ENCODE peak calls at places on chromosomes 5 and 9, in ten cellular contexts. Y is cardiac muscle cell, G is mammary epithelial cell, U is stomach, P is AG10803, R is colonic mucosa, H is IMR-90, C is psoas muscle, X is A549, Q is NB4. L is an unnamed sample.

GRCh38 chr9:131589124-131589711 is 43.9 kb downstream of the PRRT1B start:
- DNase-seq in Y (no peak), G (no peak), U (no peak), P (no peak), R (no peak), H (no peak), C (peak), X (no peak), Q (no peak), L (no peak)

GRCh38 chr5:138482645-138483044 is 17.4 kb downstream of the EGR1 start:
- DNase-seq in Y (no peak), G (no peak), U (no peak), P (no peak), R (no peak), H (no peak), C (no peak), X (no peak), Q (no peak), L (no peak)

GRCh38 chr5:170105643-170106611 is at the start of gene FOXI1:
- DNase-seq in Y (no peak), G (no peak), U (no peak), P (no peak), R (no peak), H (no peak), C (no peak), X (no peak), Q (no peak), L (no peak)

GRCh38 chr9:97812247-97812543 is 40.8 kb upstream of the FOXE1 start:
- DNase-seq in Y (no peak), G (no peak), U (no peak), P (no peak), R (no peak), H (no peak), C (no peak), X (no peak), Q (no peak), L (no peak)

GRCh38 chr9:119533509-119533908 is 164.3 kb upstream of the BRINP1 start:
- DNase-seq in Y (peak), G (no peak), U (no peak), P (no peak), R (no peak), H (no peak), C (no peak), X (no peak), Q (no peak), L (no peak)

GRCh38 chr5:178940569-178941360 is at the start of gene ZNF454:
- DNase-seq in Y (peak), G (no peak), U (peak), P (peak), R (peak), H (peak), C (peak), X (no peak), Q (no peak), L (peak)

GRCh38 chr5:35477321-35477720 is 140.3 kb upstream of the SPEF2 start:
- DNase-seq in Y (no peak), G (no peak), U (no peak), P (no peak), R (no peak), H (no peak), C (no peak), X (no peak), Q (no peak), L (no peak)

GRCh38 chr5:59116231-59116900 is 533.5 kb downstream of the RAB3C start:
- DNase-seq in Y (peak), G (peak), U (no peak), P (no peak), R (no peak), H (peak), C (no peak), X (peak), Q (no peak), L (no peak)

GRCh38 chr9:83147487-83148149 is 84.7 kb upstream of the RASEF start:
- DNase-seq in Y (no peak), G (no peak), U (no peak), P (no peak), R (no peak), H (no peak), C (no peak), X (no peak), Q (no peak), L (no peak)

GRCh38 chr5:150286820-150287219 is 2.8 kb downstream of the CAMK2A start:
- DNase-seq in Y (peak), G (no peak), U (no peak), P (no peak), R (no peak), H (no peak), C (no peak), X (peak), Q (peak), L (no peak)
- TF ChIP-seq CTCF in Y (peak), G (peak), U (peak), P (no peak), R (peak), H (peak), C (peak), X (peak), Q (peak), L (peak)

DNA sequence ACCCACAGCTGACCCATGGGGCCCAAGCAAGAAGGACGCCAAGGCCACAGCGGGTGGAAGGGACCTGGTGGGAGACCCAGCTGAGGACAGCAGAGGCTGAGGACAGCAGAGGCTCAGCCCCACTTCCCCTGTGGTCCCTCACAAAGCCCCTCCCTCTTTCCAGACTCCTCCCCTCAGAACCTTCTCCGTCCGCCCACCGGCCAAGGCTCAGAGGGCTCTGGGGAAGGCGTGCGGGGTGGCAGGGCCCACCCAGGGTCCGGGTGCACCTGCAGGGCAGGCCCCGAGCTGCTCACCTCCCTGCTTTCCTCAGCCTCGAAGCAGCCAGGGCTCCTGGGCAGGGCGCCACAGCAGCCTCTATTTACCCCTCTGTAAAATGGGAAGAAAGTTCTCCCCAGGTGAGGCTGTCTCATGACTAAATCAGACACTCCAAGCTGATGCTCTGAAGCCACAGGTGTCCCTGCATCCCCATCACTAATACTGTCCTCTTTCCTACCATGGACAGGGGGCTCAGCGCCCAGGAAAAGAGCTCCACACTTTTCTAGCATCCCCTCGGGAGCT is 137.9 kb upstream of the PPP1R26 start:
- DNase-seq in Y (no peak), G (no peak), U (no peak), P (no peak), R (no peak), H (no peak), C (no peak), X (no peak), Q (no peak), L (no peak)
- H3K4me3 ChIP-seq in Y (no peak), G (no peak), U (no peak), P (no peak), R (no peak), H (no peak), C (no peak), X (no peak), Q (no peak), L (no peak)

DNA sequence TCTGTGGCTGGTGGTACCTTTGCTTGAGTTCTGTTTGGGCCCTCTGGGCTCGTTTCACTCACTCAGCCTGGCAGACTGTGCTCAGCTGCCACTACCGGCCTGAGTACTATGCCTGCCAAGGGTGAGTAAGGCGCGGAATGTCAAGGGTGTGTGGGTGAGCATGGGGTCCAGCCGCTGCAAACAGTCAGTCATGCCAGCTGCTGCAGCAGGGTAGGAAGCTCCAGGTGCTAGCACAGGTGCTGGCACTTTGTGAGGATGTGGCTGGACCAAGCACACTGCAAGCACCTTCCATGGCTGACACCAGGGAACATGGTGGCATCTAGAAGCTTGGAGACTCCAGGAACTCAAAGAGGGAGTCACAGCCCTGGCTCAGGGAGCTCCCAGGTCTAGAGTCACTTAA is 368.6 kb upstream of the ACO1 start:
- DNase-seq in Y (no peak), G (no peak), U (no peak), P (no peak), R (no peak), H (no peak), C (no peak), X (no peak), Q (no peak), L (no peak)
- TF ChIP-seq CTCF in Y (no peak), G (no peak), U (no peak), P (no peak), R (no peak), H (no peak), C (no peak), X (no peak), Q (no peak), L (no peak)

GRCh38 chr9:34522971-34523797 is at the start of gene ENHO:
- DNase-seq in Y (peak), G (peak), U (peak), P (peak), R (peak), H (peak), C (peak), X (peak), Q (peak), L (peak)
- H3K4me3 ChIP-seq in Y (peak), G (peak), U (peak), P (peak), R (peak), H (peak), C (peak), X (peak), Q (peak), L (peak)

DNA sequence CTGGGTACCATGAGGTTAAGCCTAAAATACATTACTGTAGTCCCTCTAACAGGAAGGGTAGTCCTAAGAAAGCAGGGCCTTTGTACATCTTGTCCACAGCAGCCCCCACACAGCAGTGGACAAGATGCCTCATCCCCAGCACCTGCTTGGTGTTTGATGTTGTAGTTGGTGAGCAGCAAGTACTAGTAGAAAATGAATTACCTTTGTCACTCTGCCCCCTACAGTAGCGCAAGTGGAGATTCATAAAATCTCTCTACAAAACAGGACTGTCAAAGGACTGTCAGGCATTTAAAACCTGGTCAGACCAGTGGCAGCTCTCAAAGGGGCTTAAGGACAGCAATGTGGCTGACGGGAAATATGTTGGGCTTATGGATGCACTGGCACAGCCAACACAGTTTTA is 122.5 kb downstream of the TMEM174 start:
- DNase-seq in Y (no peak), G (no peak), U (no peak), P (no peak), R (no peak), H (no peak), C (no peak), X (peak), Q (no peak), L (no peak)
- TF ChIP-seq CTCF in Y (no peak), G (peak), U (no peak), P (peak), R (no peak), H (no peak), C (peak), X (no peak), Q (no peak), L (peak)

DNA sequence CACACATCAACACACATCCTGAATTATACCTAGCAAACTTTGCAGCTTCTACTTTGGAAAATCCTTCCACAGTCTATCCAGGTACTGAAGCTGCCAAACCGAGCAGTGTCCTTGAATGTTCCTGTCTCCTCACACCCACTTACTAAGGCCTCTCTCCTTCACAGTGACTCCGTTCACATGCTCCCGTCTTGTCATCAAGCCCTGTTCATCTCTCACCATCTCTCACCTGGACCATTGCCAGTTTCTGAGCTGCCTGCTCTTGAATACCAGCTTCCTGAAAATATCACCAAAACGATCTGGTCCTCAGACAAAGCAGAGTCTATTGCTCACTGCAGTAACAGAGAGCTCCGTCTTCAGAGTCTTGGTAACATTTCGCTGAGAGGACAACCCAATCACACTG is 57.4 kb downstream of the GCNT1 start:
- DNase-seq in Y (peak), G (peak), U (no peak), P (no peak), R (no peak), H (peak), C (no peak), X (no peak), Q (no peak), L (no peak)
- H3K4me3 ChIP-seq in Y (no peak), G (no peak), U (no peak), P (no peak), R (no peak), H (no peak), C (no peak), X (no peak), Q (no peak), L (no peak)

DNA sequence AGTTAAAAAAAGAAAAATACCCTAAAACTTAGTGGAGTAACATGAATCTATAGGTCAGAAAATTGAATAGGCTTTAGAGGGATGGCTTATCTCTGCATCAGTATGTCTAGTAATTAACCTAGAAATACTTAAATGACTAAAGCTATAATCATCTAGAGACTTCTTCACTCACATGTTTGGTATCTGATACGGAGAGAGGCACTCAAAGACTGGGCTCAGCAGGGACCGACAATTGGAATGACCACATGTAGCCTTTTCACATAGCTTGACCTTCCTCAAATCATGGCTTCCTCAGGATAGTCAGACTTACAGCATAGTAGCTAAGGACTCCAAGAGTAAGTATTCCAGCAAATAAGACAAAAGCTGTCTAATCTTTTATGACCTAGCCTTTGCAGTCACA is 105.3 kb upstream of the RORB start:
- DNase-seq in Y (no peak), G (no peak), U (no peak), P (no peak), R (no peak), H (no peak), C (no peak), X (no peak), Q (no peak), L (no peak)
- TF ChIP-seq CTCF in Y (no peak), G (no peak), U (no peak), P (no peak), R (no peak), H (no peak), C (no peak), X (no peak), Q (no peak), L (no peak)

L was measured in astrocyte of the cerebellum.